ENCODE peak calls at places on chromosomes 7 and 10, in six cellular contexts. Z, I, A, F, H and M are unnamed samples.

GRCh38 chr10:113820507-113820906 is 33.4 kb downstream of the DCLRE1A start:
- DNase-seq in Z (no peak), I (no peak), A (no peak), F (no peak), H (no peak), M (no peak)

GRCh38 chr10:11898372-11899066 is 75.4 kb downstream of the PROSER2 start:
- DNase-seq in Z (peak; percentile 25), I (no peak), A (no peak), F (peak; percentile 70), H (no peak), M (peak; percentile 93)

GRCh38 chr7:8831386-8831785 is 398.0 kb downstream of the NXPH1 start:
- DNase-seq in Z (no peak), I (no peak), A (no peak), F (no peak), H (no peak), M (no peak)

GRCh38 chr10:11437391-11438241 is 173.8 kb downstream of the USP6NL start:
- DNase-seq in Z (no peak), I (no peak), A (no peak), F (no peak), H (no peak), M (no peak)

GRCh38 chr7:142353147-142354058 is 95.5 kb upstream of the PRSS58 start:
- DNase-seq in Z (no peak), I (no peak), A (no peak), F (no peak), H (no peak), M (no peak)

GRCh38 chr10:102814873-102815661 is 22.1 kb downstream of the CYP17A1 start:
- DNase-seq in Z (no peak), I (peak; percentile 56), A (no peak), F (peak; percentile 54), H (no peak), M (no peak)

GRCh38 chr10:87531908-87532622 is 27.4 kb downstream of the MINPP1 start:
- DNase-seq in Z (peak; percentile 19), I (no peak), A (no peak), F (no peak), H (no peak), M (no peak)

GRCh38 chr10:80454526-80455460 is 683 bp downstream of the TSPAN14 start:
- DNase-seq in Z (no peak), I (peak; percentile 87), A (no peak), F (peak; percentile 67), H (no peak), M (peak; percentile 57)

GRCh38 chr7:99740573-99741437 is 5.8 kb upstream of the CYP3A7 start:
- DNase-seq in Z (peak; percentile 90), I (no peak), A (no peak), F (peak; percentile 62), H (no peak), M (no peak)

GRCh38 chr10:5656737-5657579 is 9.4 kb downstream of the ASB13 start:
- DNase-seq in Z (no peak), I (no peak), A (no peak), F (no peak), H (no peak), M (no peak)